ENCODE peak calls at places on chromosome 22, in six cellular contexts. V is body of pancreas, G is pancreas, A is prostate gland, N is Caco-2, I is tibial artery. U is an unnamed sample.

GRCh38 chr22:40583058-40583741 is 53.3 kb downstream of the MRTFA start:
- DNase-seq in V (no peak), G (no peak), A (no peak), N (no peak), I (no peak), U (no peak)

GRCh38 chr22:37529652-37530345 is 10.6 kb upstream of the CARD10 start:
- DNase-seq in V (no peak), G (no peak), A (peak; percentile 42), N (no peak), I (no peak), U (no peak)

GRCh38 chr22:47474464-47474863 is 712.0 kb downstream of the TBC1D22A start:
- DNase-seq in V (no peak), G (no peak), A (no peak), N (no peak), I (no peak), U (no peak)

GRCh38 chr22:48217596-48217995 is 1455.1 kb downstream of the TBC1D22A start:
- DNase-seq in V (no peak), G (no peak), A (no peak), N (no peak), I (no peak), U (no peak)

GRCh38 chr22:37933711-37934376 is 19.6 kb downstream of the C22orf23 start:
- DNase-seq in V (peak; percentile 96), G (peak; percentile 86), A (peak; percentile 89), N (peak; percentile 82), I (peak; percentile 91), U (peak; percentile 76)

GRCh38 chr22:45204751-45205623 is 35.7 kb downstream of the KIAA0930 start:
- DNase-seq in V (no peak), G (no peak), A (no peak), N (no peak), I (no peak), U (no peak)

GRCh38 chr22:34113381-34113780 is 193.1 kb upstream of the LARGE1 start:
- DNase-seq in V (no peak), G (no peak), A (no peak), N (no peak), I (no peak), U (no peak)

GRCh38 chr22:37331811-37332536 is 49.7 kb downstream of the CYTH4 start:
- DNase-seq in V (no peak), G (no peak), A (no peak), N (no peak), I (no peak), U (no peak)

GRCh38 chr22:39946571-39947407 is 13.4 kb upstream of the TMA7B start:
- DNase-seq in V (peak; percentile 61), G (peak; percentile 47), A (peak; percentile 40), N (no peak), I (no peak), U (no peak)

GRCh38 chr22:27405672-27406388 is 395.7 kb downstream of the MN1 start:
- DNase-seq in V (peak; percentile 82), G (peak; percentile 58), A (peak; percentile 34), N (peak; percentile 40), I (peak; percentile 49), U (no peak)

GRCh38 chr22:27408068-27408467 is 393.5 kb downstream of the MN1 start:
- DNase-seq in V (no peak), G (no peak), A (no peak), N (no peak), I (no peak), U (no peak)

GRCh38 chr22:27406389-27406861 is 395.1 kb downstream of the MN1 start:
- DNase-seq in V (no peak), G (no peak), A (no peak), N (no peak), I (no peak), U (no peak)

GRCh38 chr22:27407369-27407985 is 394.1 kb downstream of the MN1 start:
- DNase-seq in V (no peak), G (no peak), A (no peak), N (no peak), I (no peak), U (no peak)

DNA sequence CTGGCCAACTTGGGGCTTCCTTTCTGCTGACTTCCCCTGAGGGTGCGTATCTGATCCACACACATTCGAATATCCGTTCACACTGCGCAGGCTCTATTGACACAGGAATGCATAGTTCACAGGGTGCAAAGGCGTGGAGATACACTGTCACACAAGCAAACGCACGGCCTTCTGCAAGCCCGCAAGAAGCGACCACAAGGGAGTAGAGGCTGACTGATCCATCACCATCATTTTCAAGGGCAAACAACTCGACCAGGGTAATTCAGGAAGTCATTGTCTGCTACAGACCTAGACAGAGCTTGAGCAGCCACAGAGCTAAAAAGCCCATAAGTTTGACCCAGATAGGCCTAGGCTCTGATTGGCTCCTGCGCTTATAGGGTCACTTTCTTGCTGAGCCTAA is 392.3 kb downstream of the MN1 start:
- DNase-seq in V (no peak), G (no peak), A (no peak), N (no peak), I (no peak), U (no peak)
- TF ChIP-seq CTCF in V (no peak), G (no peak), A (no peak), N (no peak), I (no peak), U (no peak)

GRCh38 chr22:29208879-29209623 is 3.4 kb downstream of the EMID1 start:
- DNase-seq in V (peak; percentile 33), G (no peak), A (no peak), N (no peak), I (peak; percentile 65), U (no peak)
- H3K27me3 ChIP-seq in V (no peaks in the 10 kb centered on the region), G (no peaks in the 10 kb centered on the region), A (no peaks in the 10 kb centered on the region), N (no peaks in the 10 kb centered on the region), I (no peaks in the 10 kb centered on the region), U (peaks cover 41% of the 10 kb centered on the region)

GRCh38 chr22:49768511-49768910 is 59.2 kb downstream of the BRD1 start:
- DNase-seq in V (peak; percentile 1), G (no peak), A (no peak), N (no peak), I (no peak), U (no peak)
- TF ChIP-seq CTCF in V (no peak), G (no peak), A (no peak), N (no peak), I (no peak), U (no peak)

GRCh38 chr22:27146871-27147591 is 489.6 kb downstream of the MIAT start:
- DNase-seq in V (no peak), G (no peak), A (no peak), N (no peak), I (no peak), U (no peak)
- H3K27me3 ChIP-seq in V (no peaks in the 10 kb centered on the region), G (no peaks in the 10 kb centered on the region), A (no peaks in the 10 kb centered on the region), N (no peaks in the 10 kb centered on the region), I (no peaks in the 10 kb centered on the region), U (no peaks in the 10 kb centered on the region)

GRCh38 chr22:19709063-19709769 is 5.1 kb upstream of the SEPTIN5 start:
- DNase-seq in V (no peak), G (no peak), A (no peak), N (no peak), I (peak; percentile 56), U (no peak)
- TF ChIP-seq CTCF in V (no peak), G (no peak), A (no peak), N (no peak), I (no peak), U (no peak)

GRCh38 chr22:20177217-20177911 is 26.5 kb upstream of the CCDC188 start:
- DNase-seq in V (no peak), G (no peak), A (no peak), N (no peak), I (no peak), U (no peak)
- H3K27me3 ChIP-seq in V (no peaks in the 10 kb centered on the region), G (no peaks in the 10 kb centered on the region), A (no peaks in the 10 kb centered on the region), N (no peaks in the 10 kb centered on the region), I (no peaks in the 10 kb centered on the region), U (no peaks in the 10 kb centered on the region)

U was measured in CD4-positive, alpha-beta T cell.